ENCODE peak calls at places on chromosomes 1 and 21, in five cellular contexts. H is psoas muscle, K is heart left ventricle, O is GM06990, V is left ventricle myocardium inferior. W is an unnamed sample.

GRCh38 chr1:160009088-160009487 is 22.7 kb downstream of the PIGM start:
- DNase-seq in H (no peak), K (no peak), O (no peak), V (no peak), W (no peak)

GRCh38 chr1:182170941-182171461 is 109.5 kb upstream of the ZNF648 start:
- DNase-seq in H (no peak), K (no peak), O (no peak), V (no peak), W (no peak)

GRCh38 chr1:217528271-217528670 is 102.6 kb downstream of the GPATCH2 start:
- DNase-seq in H (no peak), K (no peak), O (no peak), V (no peak), W (no peak)

GRCh38 chr1:95197616-95198252 is 36.3 kb upstream of the RWDD3 start:
- DNase-seq in H (no peak), K (no peak), O (no peak), V (no peak), W (no peak)

GRCh38 chr1:180909005-180909414 is 3.7 kb upstream of the KIAA1614 start:
- DNase-seq in H (no peak), K (no peak), O (no peak), V (no peak), W (no peak)

GRCh38 chr1:230270185-230270939 is 155.8 kb downstream of the PGBD5 start:
- DNase-seq in H (no peak), K (no peak), O (no peak), V (no peak), W (no peak)

GRCh38 chr1:201217851-201218250 is 27.2 kb downstream of the IGFN1 start:
- DNase-seq in H (no peak), K (no peak), O (no peak), V (no peak), W (peak; percentile 3)

GRCh38 chr1:3544050-3544977 is 67.0 kb downstream of the MEGF6 start:
- DNase-seq in H (no peak), K (no peak), O (no peak), V (no peak), W (no peak)

GRCh38 chr1:165408518-165408917 is 36.4 kb downstream of the RXRG start:
- DNase-seq in H (no peak), K (no peak), O (no peak), V (no peak), W (no peak)

GRCh38 chr1:109769335-109770078 is 5.8 kb upstream of the EPS8L3 start:
- DNase-seq in H (peak; percentile 28), K (no peak), O (no peak), V (peak; percentile 7), W (peak; percentile 27)

GRCh38 chr1:181508486-181509165 is 25.3 kb downstream of the CACNA1E start:
- DNase-seq in H (no peak), K (no peak), O (peak; percentile 55), V (no peak), W (no peak)

GRCh38 chr21:41715649-41716321 is 51.1 kb downstream of the RIPK4 start:
- DNase-seq in H (no peak), K (no peak), O (no peak), V (no peak), W (no peak)

GRCh38 chr1:204075116-204075636 is 2.3 kb downstream of the SOX13 start:
- DNase-seq in H (peak; percentile 71), K (no peak), O (no peak), V (no peak), W (peak; percentile 84)

GRCh38 chr21:45341261-45341660 is 53.6 kb upstream of the POFUT2 start:
- DNase-seq in H (no peak), K (peak; percentile 26), O (no peak), V (no peak), W (no peak)

GRCh38 chr1:159854693-159855192 is 7.7 kb downstream of the VSIG8 start:
- DNase-seq in H (peak; percentile 92), K (peak; percentile 95), O (peak; percentile 76), V (peak; percentile 91), W (peak; percentile 95)

GRCh38 chr1:87765686-87766085 is 437.0 kb downstream of the LMO4 start:
- DNase-seq in H (no peak), K (no peak), O (no peak), V (no peak), W (no peak)

GRCh38 chr21:34023691-34024381 is 49.5 kb upstream of the MRPS6 start:
- DNase-seq in H (no peak), K (no peak), O (no peak), V (no peak), W (no peak)

GRCh38 chr1:97073936-97074335 is 352.4 kb downstream of the PTBP2 start:
- DNase-seq in H (no peak), K (no peak), O (no peak), V (no peak), W (no peak)

GRCh38 chr21:45288441-45288841 is 746 bp upstream of the POFUT2 start:
- DNase-seq in H (no peak), K (no peak), O (no peak), V (no peak), W (peak; percentile 82)

GRCh38 chr1:116232989-116233514 is 121.9 kb downstream of the MAB21L3 start:
- DNase-seq in H (no peak), K (no peak), O (no peak), V (no peak), W (no peak)

GRCh38 chr1:235295902-235296350 is 32.1 kb downstream of the ARID4B start:
- DNase-seq in H (no peak), K (no peak), O (no peak), V (no peak), W (no peak)

GRCh38 chr1:39369568-39369967 is 121.9 kb upstream of the BMP8A start:
- DNase-seq in H (no peak), K (no peak), O (no peak), V (no peak), W (no peak)

GRCh38 chr1:85984677-85985076 is 171.9 kb downstream of the COL24A1 start:
- DNase-seq in H (no peak), K (no peak), O (no peak), V (no peak), W (no peak)

GRCh38 chr1:82565146-82565545 is 764.4 kb downstream of the ADGRL2 start:
- DNase-seq in H (no peak), K (no peak), O (no peak), V (no peak), W (no peak)

GRCh38 chr1:17587693-17588047 is 48.2 kb downstream of the ARHGEF10L start:
- DNase-seq in H (no peak), K (no peak), O (no peak), V (no peak), W (no peak)

GRCh38 chr1:167722152-167722869 is 529 bp downstream of the MPZL1 start:
- DNase-seq in H (peak; percentile 65), K (no peak), O (peak; percentile 51), V (no peak), W (no peak)

GRCh38 chr1:178098262-178098661 is 4.4 kb downstream of the RASAL2 start:
- DNase-seq in H (no peak), K (no peak), O (no peak), V (no peak), W (no peak)

GRCh38 chr1:5551274-5551966 is 440.8 kb downstream of the NPHP4 start:
- DNase-seq in H (no peak), K (no peak), O (no peak), V (no peak), W (no peak)

GRCh38 chr1:214341459-214341858 is 60.5 kb downstream of the SMYD2 start:
- DNase-seq in H (no peak), K (no peak), O (no peak), V (no peak), W (no peak)

GRCh38 chr1:214344897-214345296 is 63.9 kb downstream of the SMYD2 start:
- DNase-seq in H (no peak), K (no peak), O (no peak), V (no peak), W (no peak)

GRCh38 chr1:214338212-214338611 is 57.3 kb downstream of the SMYD2 start:
- DNase-seq in H (no peak), K (no peak), O (no peak), V (no peak), W (no peak)

GRCh38 chr1:214337536-214337935 is 56.6 kb downstream of the SMYD2 start:
- DNase-seq in H (no peak), K (no peak), O (no peak), V (no peak), W (no peak)

DNA sequence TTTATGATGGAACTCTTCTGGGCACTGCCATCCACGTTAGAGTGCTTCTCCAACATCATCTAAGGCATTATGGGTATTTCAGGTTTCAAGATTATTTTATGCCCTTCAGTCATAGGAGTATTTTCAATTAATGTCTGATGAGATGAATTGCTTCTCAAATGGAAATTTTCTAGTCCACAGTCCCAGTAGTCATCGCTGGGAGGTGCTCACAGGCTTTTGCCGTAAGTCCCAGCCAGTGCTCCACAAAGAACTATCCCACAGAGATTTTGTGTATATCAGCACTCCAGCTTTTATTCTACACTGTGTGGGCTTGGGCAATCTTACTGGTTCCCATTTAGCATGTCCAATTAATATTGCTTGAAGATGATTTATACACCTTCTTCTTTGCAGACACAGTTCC is 61.0 kb downstream of the SMYD2 start:
- DNase-seq in H (no peak), K (no peak), O (no peak), V (no peak), W (no peak)
- TF ChIP-seq CTCF in H (no peak), K (no peak), O (no peak), V (no peak), W (no peak)

GRCh38 chr1:32448773-32449456 is 16.0 kb upstream of the ZBTB8B start:
- DNase-seq in H (no peak), K (no peak), O (no peak), V (no peak), W (no peak)
- TF ChIP-seq CTCF in H (peak; percentile 6), K (no peak), O (peak; percentile 19), V (no peak), W (no peak)

DNA sequence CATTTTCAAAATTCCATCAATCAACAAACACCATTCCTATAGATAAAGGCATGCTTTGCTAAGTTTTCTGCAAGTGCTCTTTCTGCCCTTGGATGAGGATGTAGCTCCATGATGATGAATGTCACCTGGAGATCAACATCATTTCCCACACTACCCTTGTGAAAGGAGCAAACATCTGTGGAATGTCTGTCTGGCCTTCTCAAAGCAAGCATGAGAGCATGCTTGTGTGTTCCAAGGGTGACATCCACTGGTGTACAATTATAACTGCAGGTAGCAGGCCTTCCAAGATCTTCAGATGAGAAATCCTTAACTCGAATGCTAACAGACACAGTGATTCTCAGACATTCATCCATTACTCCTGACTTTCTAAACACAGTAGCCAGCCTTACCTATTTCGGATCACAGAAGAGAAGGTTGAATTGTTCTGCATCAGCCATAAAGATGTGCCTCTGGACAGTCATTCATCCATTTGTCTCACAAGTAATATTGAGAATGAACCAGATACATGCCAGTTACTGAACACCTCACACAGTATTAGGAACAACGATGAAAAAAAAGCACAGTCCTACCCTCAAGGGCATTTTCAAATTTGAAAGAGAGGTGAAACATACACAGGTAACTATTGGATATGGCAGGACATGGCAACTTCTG is 162.4 kb downstream of the TPR start:
- DNase-seq in H (no peak), K (no peak), O (no peak), V (no peak), W (no peak)
- TF ChIP-seq CTCF in H (peak; percentile 63), K (peak; percentile 89), O (peak; percentile 80), V (peak; percentile 87), W (peak; percentile 92)

DNA sequence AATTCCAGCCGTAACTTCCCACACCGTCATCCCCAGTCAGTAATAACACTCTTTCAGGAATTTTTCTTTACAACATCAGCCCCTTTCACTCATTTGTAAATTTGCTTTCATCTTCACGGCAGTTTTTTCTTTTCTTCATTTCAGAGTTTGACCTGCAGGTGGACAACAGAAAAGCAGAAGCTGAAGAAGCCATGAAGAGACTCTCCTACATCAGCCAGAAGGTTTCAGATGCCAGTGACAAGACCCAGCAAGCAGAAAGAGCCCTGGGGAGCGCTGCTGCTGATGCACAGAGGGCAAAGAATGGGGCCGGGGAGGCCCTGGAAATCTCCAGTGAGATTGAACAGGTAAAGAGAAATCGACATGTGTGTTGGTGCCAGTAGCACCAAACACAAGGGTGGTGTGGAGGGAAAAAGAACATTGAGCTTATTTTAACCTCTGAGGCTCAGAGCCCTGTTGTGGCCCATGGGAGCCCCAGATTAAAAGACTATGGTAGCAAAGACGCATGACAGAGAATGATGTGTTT is 53.2 kb downstream of the LAMC2 start:
- DNase-seq in H (no peak), K (no peak), O (no peak), V (no peak), W (no peak)
- TF ChIP-seq CTCF in H (no peak), K (no peak), O (no peak), V (no peak), W (no peak)